ENCODE peak calls at places on chromosomes 11 and 22, in seven cellular contexts. Z is OCI-LY7, J is H7, A is bronchial epithelial cell, U is H4, N is T-cell, D is AG08396. I is an unnamed sample.

GRCh38 chr11:80462211-80462610 is 1021.4 kb upstream of the TENM4 start:
- DNase-seq in U (no peak), A (peak; percentile 97), N (no peak), Z (no peak), J (no peak), D (no peak), I (no peak)

GRCh38 chr11:76880314-76880713 is 19.6 kb downstream of the ACER3 start:
- DNase-seq in J (no peak), U (no peak), A (no peak), Z (no peak), D (no peak), N (no peak), I (no peak)

GRCh38 chr11:124961972-124962609 is 8.1 kb downstream of the CCDC15 start:
- DNase-seq in Z (peak; percentile 73), J (peak; percentile 39), N (no peak), A (peak; percentile 78), D (peak; percentile 63), U (peak; percentile 80), I (peak; percentile 78)

GRCh38 chr11:119673389-119674336 is 55.3 kb downstream of the NECTIN1 start:
- DNase-seq in N (no peak), D (no peak), U (no peak), A (no peak), J (no peak), Z (peak; percentile 93), I (no peak)

GRCh38 chr22:42716649-42717127 is 4.0 kb downstream of the A4GALT start:
- DNase-seq in J (no peak), Z (peak; percentile 95), D (no peak), A (no peak), N (no peak), U (no peak), I (no peak)

GRCh38 chr22:48535868-48536690 is 1291.6 kb downstream of the BRD1 start:
- DNase-seq in N (no peak), A (no peak), U (no peak), D (no peak), J (no peak), Z (no peak), I (no peak)

GRCh38 chr11:130634981-130635473 is 186.6 kb downstream of the ADAMTS15 start:
- DNase-seq in Z (no peak), A (peak; percentile 92), J (no peak), U (peak; percentile 54), D (no peak), N (no peak), I (peak; percentile 88)

GRCh38 chr22:43516996-43517635 is 105.3 kb downstream of the MPPED1 start:
- DNase-seq in Z (no peak), N (no peak), J (no peak), A (no peak), U (no peak), D (no peak), I (no peak)

GRCh38 chr11:65301491-65302329 is 13.0 kb upstream of the CDC42EP2 start:
- DNase-seq in A (no peak), J (peak; percentile 93), N (no peak), Z (no peak), D (peak; percentile 58), U (no peak), I (no peak)

GRCh38 chr11:9815486-9816136 is 151.7 kb downstream of the SWAP70 start:
- DNase-seq in Z (no peak), A (peak; percentile 93), U (peak; percentile 48), J (no peak), D (peak; percentile 72), N (no peak), I (peak; percentile 70)

GRCh38 chr11:72395993-72396392 is 38.3 kb downstream of the CLPB start:
- DNase-seq in J (no peak), Z (no peak), U (no peak), A (no peak), D (no peak), N (no peak), I (no peak)

GRCh38 chr11:123454060-123454651 is 24.1 kb downstream of the GRAMD1B start:
- DNase-seq in J (no peak), Z (no peak), U (peak; percentile 83), A (peak; percentile 95), D (no peak), N (no peak), I (no peak)

GRCh38 chr22:24138649-24139420 is 42.5 kb upstream of the SUSD2 start:
- DNase-seq in J (no peak), U (no peak), N (no peak), A (no peak), D (no peak), Z (no peak), I (no peak)

GRCh38 chr22:38572065-38572464 is 2.1 kb upstream of the DMC1 start:
- DNase-seq in A (peak; percentile 53), Z (peak; percentile 66), J (peak; percentile 39), D (peak; percentile 58), N (no peak), U (peak; percentile 39), I (no peak)

GRCh38 chr11:122843281-122844150 is 5.2 kb downstream of the CRTAM start:
- DNase-seq in N (peak; percentile 20), U (no peak), D (no peak), J (no peak), Z (no peak), A (peak; percentile 23), I (no peak)

GRCh38 chr11:98227266-98227665 is 793.5 kb upstream of the CNTN5 start:
- DNase-seq in D (no peak), A (no peak), J (no peak), U (no peak), N (no peak), Z (no peak), I (no peak)

GRCh38 chr22:40325315-40325714 is 21.0 kb upstream of the ADSL start:
- DNase-seq in Z (no peak), U (no peak), J (peak; percentile 32), D (no peak), N (peak; percentile 21), A (no peak), I (no peak)

GRCh38 chr11:116311141-116311540 is 461.6 kb downstream of the BUD13 start:
- DNase-seq in Z (no peak), A (no peak), J (no peak), N (no peak), D (no peak), U (no peak), I (no peak)

GRCh38 chr11:6608726-6609501 is 3.1 kb downstream of the TAF10 start:
- DNase-seq in J (no peak), D (no peak), Z (no peak), A (no peak), U (no peak), N (no peak), I (no peak)

GRCh38 chr11:79506734-79507344 is 66.0 kb upstream of the TENM4 start:
- DNase-seq in U (no peak), J (no peak), D (no peak), A (no peak), N (no peak), Z (no peak), I (no peak)

I was measured in Panc1.